ENCODE peak calls at places on chromosomes 16 and 17, in four cellular contexts. C is heart left ventricle; L is neural progenitor cell; E is CD8-positive, alpha-beta T cell. T is an unnamed sample.

GRCh38 chr17:66702106-66702936 is 132.6 kb upstream of the CACNG5 start:
- DNase-seq in L (no peak), C (no peak), E (no peak), T (peak; percentile 29)

GRCh38 chr17:50817142-50817751 is 18.1 kb upstream of the WFIKKN2 start:
- DNase-seq in E (peak; percentile 48), C (peak; percentile 39), L (peak; percentile 76), T (peak; percentile 43)

GRCh38 chr17:8611135-8611534 is 19.4 kb downstream of the MYH10 start:
- DNase-seq in L (no peak), E (no peak), C (no peak), T (no peak)

GRCh38 chr17:80761421-80761871 is 216.8 kb downstream of the RPTOR start:
- DNase-seq in L (no peak), E (peak; percentile 31), C (no peak), T (peak; percentile 82)

GRCh38 chr16:66427871-66428681 is 981 bp downstream of the BEAN1 start:
- DNase-seq in E (no peak), L (peak; percentile 58), C (no peak), T (no peak)

GRCh38 chr16:35753559-35754390 is 2294.4 kb downstream of the TP53TG3F start:
- DNase-seq in C (no peak), E (no peak), L (no peak), T (no peak)

GRCh38 chr17:71985111-71986039 is 135.4 kb upstream of the SOX9 start:
- DNase-seq in E (no peak), C (no peak), L (no peak), T (no peak)

GRCh38 chr16:67561501-67561823 is 864 bp upstream of the CTCF start:
- DNase-seq in C (no peak), L (no peak), E (no peak), T (no peak)

GRCh38 chr17:39755550-39756375 is 18.0 kb downstream of the GRB7 start:
- DNase-seq in C (no peak), E (peak; percentile 37), L (no peak), T (peak; percentile 35)

GRCh38 chr17:18953231-18953728 is 1.3 kb downstream of the SLC5A10 start:
- DNase-seq in C (no peak), E (no peak), L (no peak), T (no peak)

GRCh38 chr16:79595916-79596450 is 4.6 kb downstream of the MAF start:
- DNase-seq in E (no peak), L (no peak), C (no peak), T (no peak)

GRCh38 chr17:13074026-13074425 is 56.2 kb upstream of the ELAC2 start:
- DNase-seq in L (no peak), E (no peak), C (no peak), T (peak; percentile 19)

GRCh38 chr17:35432176-35433074 is at the start of gene SLFN12:
- DNase-seq in L (peak; percentile 26), E (peak; percentile 29), C (peak; percentile 61), T (peak; percentile 98)

GRCh38 chr16:70711211-70711978 is 25.5 kb upstream of the MTSS2 start:
- DNase-seq in E (no peak), L (no peak), C (no peak), T (no peak)

GRCh38 chr17:5703736-5704135 is 119.4 kb upstream of the NLRP1 start:
- DNase-seq in L (no peak), E (no peak), C (no peak), T (no peak)

GRCh38 chr16:67533024-67533560 is 4.5 kb downstream of the RIPOR1 start:
- DNase-seq in L (no peak), C (no peak), E (no peak), T (no peak)

GRCh38 chr16:49576173-49576494 is 202.5 kb downstream of the C16orf78 start:
- DNase-seq in L (no peak), C (no peak), E (no peak), T (no peak)

GRCh38 chr16:55257971-55258613 is 65.9 kb upstream of the IRX6 start:
- DNase-seq in E (no peak), C (peak; percentile 39), L (peak; percentile 79), T (peak; percentile 48)
- TF ChIP-seq CTCF in E (no peak), C (peak; percentile 46), L (peak; percentile 90), T (peak; percentile 68)

GRCh38 chr17:32596206-32596605 is 109.4 kb downstream of the CDK5R1 start:
- DNase-seq in C (no peak), L (no peak), E (no peak), T (no peak)

GRCh38 chr17:32590974-32591373 is 104.2 kb downstream of the CDK5R1 start:
- DNase-seq in E (no peak), C (no peak), L (no peak), T (no peak)

GRCh38 chr17:32596666-32597065 is 109.9 kb downstream of the CDK5R1 start:
- DNase-seq in L (no peak), E (no peak), C (no peak), T (peak; percentile 41)

GRCh38 chr17:32591428-32591827 is 104.6 kb downstream of the CDK5R1 start:
- DNase-seq in C (no peak), E (no peak), L (no peak), T (no peak)

GRCh38 chr17:32593003-32593402 is 106.2 kb downstream of the CDK5R1 start:
- DNase-seq in C (no peak), L (no peak), E (no peak), T (peak; percentile 1)
- TF ChIP-seq CTCF in C (no peak), L (peak; percentile 28), E (no peak), T (peak; percentile 26)

GRCh38 chr16:28875134-28876015 is 2.9 kb upstream of the ATP2A1 start:
- DNase-seq in L (no peak), E (no peak), C (no peak), T (no peak)
- TF ChIP-seq CTCF in L (no peak), E (no peak), C (no peak), T (no peak)

GRCh38 chr17:41065829-41066624 is at the start of gene KRTAP2-4:
- DNase-seq in C (no peak), E (no peak), L (no peak), T (peak; percentile 85)
- TF ChIP-seq CTCF in C (no peak), E (no peak), L (no peak), T (no peak)